ENCODE peak calls at places on chromosomes 12 and 14, in five cellular contexts. T is ureter; I is stimulated activated naive CD4-positive, alpha-beta T cell; A is T-helper 2 cell; Q is non-pigmented ciliary epithelial cell. M is an unnamed sample.

GRCh38 chr14:64721391-64721791 is 17.2 kb downstream of the PLEKHG3 start:
- DNase-seq in T (peak), Q (no peak), A (no peak), I (no peak), M (no peak)

GRCh38 chr12:21662122-21662792 is 4.6 kb upstream of the LDHB start:
- DNase-seq in Q (no peak), I (no peak), A (no peak), T (no peak), M (no peak)

GRCh38 chr12:110199360-110200123 is 75.4 kb downstream of the IFT81 start:
- DNase-seq in Q (peak), I (no peak), T (no peak), A (no peak), M (no peak)

GRCh38 chr14:23035303-23036164 is 834 bp upstream of the PSMB5 start:
- DNase-seq in I (no peak), T (no peak), Q (no peak), A (no peak), M (no peak)

GRCh38 chr12:29102739-29103138 is 46.3 kb upstream of the FAR2 start:
- DNase-seq in A (no peak), I (no peak), Q (no peak), T (no peak), M (no peak)

GRCh38 chr12:15979096-15980091 is 68.3 kb downstream of the DERA start:
- DNase-seq in Q (peak), T (no peak), I (no peak), A (no peak), M (no peak)

GRCh38 chr14:50830932-50831703 is at the start of gene NIN:
- DNase-seq in I (peak), Q (no peak), A (peak), T (peak), M (peak)

GRCh38 chr12:78793491-78793890 is 71.1 kb upstream of the SYT1 start:
- DNase-seq in A (no peak), Q (no peak), I (no peak), T (no peak), M (no peak)

GRCh38 chr14:89616425-89617141 is 199.6 kb upstream of the FOXN3 start:
- DNase-seq in Q (no peak), A (peak), I (peak), T (no peak), M (no peak)

GRCh38 chr12:10901427-10901826 is 7.9 kb downstream of the TAS2R13 start:
- DNase-seq in Q (no peak), I (no peak), T (no peak), A (no peak), M (no peak)

GRCh38 chr12:27711312-27711682 is 665 bp downstream of the MRPS35 start:
- DNase-seq in A (no peak), Q (no peak), I (no peak), T (no peak), M (no peak)

GRCh38 chr12:2902287-2902880 is 11.7 kb downstream of the TULP3 start:
- DNase-seq in T (no peak), Q (no peak), I (no peak), A (no peak), M (no peak)

GRCh38 chr12:52007982-52008510 is 1.3 kb downstream of the TAMALIN start:
- DNase-seq in A (no peak), I (no peak), T (no peak), Q (no peak), M (no peak)

GRCh38 chr14:106037380-106037779 is 511.0 kb downstream of the TMEM121 start:
- DNase-seq in I (no peak), A (no peak), Q (no peak), T (no peak), M (no peak)

GRCh38 chr14:76701981-76702380 is 59.3 kb upstream of the VASH1 start:
- DNase-seq in T (no peak), Q (no peak), A (no peak), I (no peak), M (no peak)

GRCh38 chr12:5964913-5965900 is 20.1 kb upstream of the ANO2 start:
- DNase-seq in I (no peak), A (no peak), T (no peak), Q (no peak), M (no peak)

GRCh38 chr12:103833891-103834290 is 7.1 kb downstream of the NT5DC3 start:
- DNase-seq in A (no peak), I (no peak), T (no peak), Q (no peak), M (no peak)

GRCh38 chr12:19694627-19695026 is 255.3 kb downstream of the AEBP2 start:
- DNase-seq in A (no peak), T (no peak), Q (no peak), I (no peak), M (no peak)

GRCh38 chr12:67667276-67668073 is 18.9 kb downstream of the DYRK2 start:
- DNase-seq in A (no peak), I (no peak), Q (no peak), T (peak), M (no peak)

GRCh38 chr14:104221071-104221625 is 82.8 kb downstream of the KIF26A start:
- DNase-seq in T (no peak), A (no peak), Q (no peak), I (no peak), M (no peak)

GRCh38 chr14:58637391-58638230 is at the start of gene DACT1:
- DNase-seq in Q (no peak), I (peak), T (peak), A (peak), M (peak)

GRCh38 chr12:101695698-101696097 is 1.7 kb upstream of the CHPT1 start:
- DNase-seq in A (no peak), Q (peak), T (no peak), I (no peak), M (no peak)

GRCh38 chr14:65356327-65356836 is 56.1 kb upstream of the FUT8 start:
- DNase-seq in A (no peak), Q (peak), I (no peak), T (peak), M (no peak)

GRCh38 chr14:73823339-73823885 is 28.2 kb upstream of the PTGR2 start:
- DNase-seq in T (no peak), A (no peak), Q (no peak), I (no peak), M (no peak)

GRCh38 chr12:66074561-66074960 is 56.0 kb downstream of the LLPH start:
- DNase-seq in Q (peak), A (no peak), T (no peak), I (no peak), M (no peak)

GRCh38 chr14:73780391-73780790 is 66.2 kb upstream of the PNMA1 start:
- DNase-seq in A (no peak), T (no peak), Q (no peak), I (no peak), M (no peak)

GRCh38 chr12:51482808-51483532 is 58.3 kb downstream of the SLC4A8 start:
- DNase-seq in T (no peak), A (no peak), Q (no peak), I (peak), M (no peak)

GRCh38 chr12:6767592-6768384 is 1.6 kb downstream of the PTMS start:
- DNase-seq in A (no peak), T (no peak), Q (no peak), I (no peak), M (no peak)

GRCh38 chr12:76260390-76260748 is 87.8 kb downstream of the BBS10 start:
- DNase-seq in Q (no peak), T (no peak), A (no peak), I (no peak), M (no peak)

GRCh38 chr12:124109760-124110159 is 136.7 kb downstream of the ZNF664 start:
- DNase-seq in A (no peak), T (no peak), Q (no peak), I (no peak), M (no peak)

GRCh38 chr14:61470954-61471279 is 149.5 kb downstream of the PRKCH start:
- DNase-seq in A (no peak), Q (no peak), I (no peak), T (no peak), M (no peak)

GRCh38 chr14:80390911-80391310 is 179.6 kb upstream of the DIO2 start:
- DNase-seq in T (no peak), I (no peak), Q (peak), A (no peak), M (no peak)

GRCh38 chr12:88994537-88994936 is 357.8 kb downstream of the DUSP6 start:
- DNase-seq in Q (no peak), I (no peak), T (no peak), A (no peak), M (no peak)

GRCh38 chr12:38541849-38542248 is 225.3 kb downstream of the ALG10B start:
- DNase-seq in A (no peak), I (no peak), Q (no peak), T (no peak), M (no peak)

GRCh38 chr14:37081220-37081619 is 91.2 kb downstream of the SLC25A21 start:
- DNase-seq in Q (no peak), A (no peak), T (no peak), I (no peak), M (no peak)

M was measured in effector CD8-positive, alpha-beta T cell.